ENCODE peak calls at places on chromosomes 12 and 14, in four cellular contexts. C is upper lobe of left lung, K is spleen, G is stomach. M is an unnamed sample.

GRCh38 chr14:71437870-71438269 is 494.4 kb upstream of the RGS6 start:
- DNase-seq in C (no peak), K (no peak), G (no peak), M (no peak)

GRCh38 chr14:99821519-99822165 is 28.4 kb downstream of the EML1 start:
- DNase-seq in C (peak; percentile 49), G (no peak), K (no peak), M (no peak)

GRCh38 chr12:8779862-8780261 is 42.6 kb upstream of the A2ML1 start:
- DNase-seq in G (no peak), C (no peak), K (no peak), M (no peak)

GRCh38 chr12:34402228-34402898 is 380.1 kb downstream of the ALG10 start:
- DNase-seq in C (peak; percentile 10), G (peak; percentile 17), K (peak; percentile 48), M (peak; percentile 8)

GRCh38 chr12:32419520-32419960 is 20.2 kb downstream of the FGD4 start:
- DNase-seq in G (no peak), K (no peak), C (peak; percentile 83), M (no peak)

GRCh38 chr12:55847603-55848329 is 5.0 kb upstream of the MMP19 start:
- DNase-seq in K (peak; percentile 82), C (peak; percentile 86), G (peak; percentile 66), M (no peak)

GRCh38 chr12:67937822-67938221 is 51.4 kb upstream of the IFNG-AS1 start:
- DNase-seq in K (no peak), G (no peak), C (no peak), M (no peak)

GRCh38 chr12:90299121-90299520 is 590.5 kb upstream of the ATP2B1 start:
- DNase-seq in G (no peak), K (no peak), C (no peak), M (no peak)

GRCh38 chr12:100403446-100403845 is 46.6 kb downstream of the SLC17A8 start:
- DNase-seq in K (no peak), G (no peak), C (no peak), M (no peak)

GRCh38 chr12:72699362-72699761 is 427.2 kb downstream of the TRHDE start:
- DNase-seq in K (no peak), C (no peak), G (no peak), M (no peak)

GRCh38 chr12:96103067-96103650 is 67.8 kb upstream of the LTA4H start:
- DNase-seq in C (peak; percentile 21), K (peak; percentile 78), G (no peak), M (no peak)

GRCh38 chr12:278046-278445 is 15.4 kb upstream of the SLC6A13 start:
- DNase-seq in C (no peak), G (no peak), K (no peak), M (no peak)

GRCh38 chr12:271165-271564 is 8.5 kb upstream of the SLC6A13 start:
- DNase-seq in C (no peak), K (no peak), G (no peak), M (no peak)

GRCh38 chr12:272942-273906 is 10.6 kb upstream of the SLC6A13 start:
- DNase-seq in G (no peak), C (no peak), K (no peak), M (no peak)

DNA sequence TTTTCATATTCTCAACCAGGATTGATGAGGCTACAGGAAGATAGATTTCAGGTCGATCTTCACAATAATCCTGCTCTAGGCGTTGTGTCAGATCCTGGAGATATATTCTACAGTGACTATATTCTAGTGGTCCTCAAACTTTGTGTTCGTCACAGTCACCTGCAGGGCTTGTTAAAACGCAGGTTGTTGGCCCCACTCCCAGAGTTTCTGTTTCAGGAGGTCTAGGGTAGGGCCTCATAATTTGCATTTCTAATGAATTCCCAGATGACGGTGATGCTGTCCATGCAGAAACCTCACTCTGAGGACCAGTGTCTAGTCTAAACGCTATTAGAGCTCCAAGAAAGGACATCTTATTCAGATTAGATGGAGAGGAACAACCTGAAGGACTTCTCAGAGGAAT is 13.1 kb upstream of the SLC6A13 start:
- DNase-seq in G (no peak), K (no peak), C (no peak), M (no peak)
- TF ChIP-seq POLR2AphosphoS5 in G (no peak), K (no peak), C (no peak), M (no peak)

GRCh38 chr12:25135531-25136154 is 59.3 kb downstream of the DNAI7 start:
- DNase-seq in G (no peak), K (no peak), C (no peak), M (no peak)
- TF ChIP-seq CTCF in G (no peak), K (no peak), C (no peak), M (no peak)

GRCh38 chr12:109134186-109134917 is 18.0 kb downstream of the ACACB start:
- DNase-seq in G (peak; percentile 31), K (peak; percentile 75), C (no peak), M (no peak)
- TF ChIP-seq POLR2AphosphoS5 in G (peak; percentile 27), K (no peak), C (no peak), M (peak; percentile 67)

DNA sequence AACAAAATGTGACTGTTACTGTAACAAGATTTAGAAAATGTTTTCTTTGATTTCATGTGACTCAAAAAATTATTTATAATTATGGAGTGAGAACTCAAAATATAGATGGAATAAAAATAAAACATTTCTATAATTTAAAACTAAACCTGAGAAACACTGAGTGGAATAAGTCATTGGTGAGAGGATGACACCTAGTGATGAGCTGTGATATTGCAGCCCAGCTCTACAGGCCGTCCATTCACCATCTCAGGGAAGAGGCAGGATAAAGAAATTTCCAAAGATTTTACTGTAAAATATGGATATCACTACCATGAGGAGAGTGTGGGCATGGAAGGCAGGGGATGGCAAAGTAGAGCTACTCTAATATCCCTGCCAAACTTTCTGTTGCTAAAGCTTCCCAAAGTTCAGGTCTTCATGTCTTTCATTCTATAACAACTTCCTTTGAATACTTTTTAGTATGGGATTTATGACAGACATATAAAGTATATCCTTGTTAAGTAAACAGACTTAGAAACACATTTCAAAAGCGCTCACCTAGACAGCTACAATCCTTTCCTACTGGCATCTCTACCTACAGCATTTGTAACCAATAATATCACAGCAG is 308.0 kb downstream of the ITPR2 start:
- DNase-seq in G (no peak), K (no peak), C (no peak), M (no peak)
- TF ChIP-seq CTCF in G (no peak), K (peak; percentile 68), C (peak; percentile 40), M (no peak)

GRCh38 chr12:13176257-13176656 is 20.3 kb upstream of the EMP1 start:
- DNase-seq in G (no peak), C (no peak), K (no peak), M (no peak)
- TF ChIP-seq POLR2AphosphoS5 in G (no peak), C (no peak), K (no peak), M (no peak)

DNA sequence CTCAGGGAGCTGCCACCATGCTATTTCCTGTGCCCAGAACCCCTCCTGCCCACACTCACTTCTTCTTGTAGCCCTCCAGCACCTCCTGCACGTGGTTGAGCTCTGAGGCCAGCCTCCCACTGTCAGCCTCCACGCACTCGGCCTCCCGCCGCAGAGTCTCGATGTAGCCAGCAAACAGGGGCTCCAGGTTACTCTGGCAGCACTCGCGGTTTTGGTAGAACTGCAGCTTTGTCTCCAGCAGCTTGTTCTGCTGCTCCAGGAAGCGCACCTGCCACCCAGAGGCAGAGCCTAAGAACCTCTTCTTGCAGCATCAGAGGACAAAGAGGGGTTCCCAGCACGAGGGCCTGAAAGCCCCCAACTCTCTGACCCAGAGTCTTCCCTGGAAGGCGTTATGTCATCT is 2.1 kb downstream of the KRT83 start:
- DNase-seq in K (peak; percentile 62), G (no peak), C (no peak), M (no peak)
- TF ChIP-seq CTCF in K (no peak), G (no peak), C (no peak), M (no peak)

DNA sequence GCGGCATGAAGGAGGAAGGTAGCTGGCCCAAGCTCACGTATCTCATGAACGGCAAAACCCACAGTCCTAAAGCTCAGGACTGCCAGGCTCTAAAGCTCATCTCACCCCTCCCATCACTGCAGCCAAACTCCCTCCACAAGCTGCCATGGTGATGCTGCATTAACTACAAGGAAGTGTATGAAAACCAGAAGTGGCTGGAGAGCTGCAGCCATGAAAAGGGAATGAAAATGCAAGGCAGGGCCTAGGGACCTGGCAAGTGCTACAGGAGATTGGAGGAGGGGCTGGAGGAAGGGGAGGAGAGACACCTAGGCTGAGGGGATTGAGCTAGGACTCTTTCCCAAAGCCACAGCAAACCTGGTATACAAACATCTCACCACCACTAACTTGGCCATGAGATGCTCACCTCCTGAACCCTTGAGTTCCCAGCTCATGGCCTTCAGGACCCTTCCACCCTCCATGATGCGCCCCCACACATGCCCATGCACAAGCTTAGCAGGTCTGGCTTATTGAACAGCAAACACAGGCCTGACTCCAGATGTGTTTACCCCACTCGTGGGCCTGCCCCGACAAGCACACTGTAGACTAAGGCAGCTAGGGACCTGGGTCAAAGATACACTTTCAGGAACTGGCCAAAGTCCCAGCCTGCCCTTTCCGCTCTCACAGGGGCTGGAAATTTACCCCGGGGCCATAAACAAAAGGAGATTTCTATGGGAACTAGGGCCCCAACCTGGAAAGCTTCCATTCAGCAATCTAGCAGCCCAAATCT is 42.0 kb downstream of the LTBP2 start:
- DNase-seq in K (peak; percentile 52), C (no peak), G (no peak), M (no peak)
- TF ChIP-seq POLR2AphosphoS5 in K (no peak), C (no peak), G (no peak), M (no peak)

DNA sequence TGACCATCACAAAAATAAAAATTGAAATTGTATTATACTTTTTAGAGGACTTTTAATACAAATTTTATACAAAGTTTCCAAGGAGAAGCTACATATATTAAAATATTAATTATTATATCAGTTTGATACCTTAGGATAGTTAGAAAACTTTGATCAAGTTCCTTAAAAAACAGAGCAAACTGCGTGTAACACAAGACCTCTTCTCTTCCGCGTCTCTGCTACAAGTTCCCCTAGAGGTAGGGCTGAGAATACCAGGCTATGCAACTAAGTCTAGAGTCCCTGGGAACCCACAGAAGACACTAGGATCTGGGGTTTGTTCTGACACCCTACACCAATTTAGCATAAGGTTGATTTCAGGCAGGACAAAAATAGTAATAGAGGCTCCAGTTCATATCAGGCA is 319.0 kb downstream of the FOXG1 start:
- DNase-seq in K (no peak), G (no peak), C (no peak), M (no peak)
- TF ChIP-seq CTCF in K (no peak), G (no peak), C (no peak), M (no peak)

GRCh38 chr14:75431827-75432226 is 4.0 kb downstream of the JDP2 start:
- DNase-seq in C (no peak), G (no peak), K (no peak), M (no peak)

GRCh38 chr14:75430106-75430505 is 2.3 kb downstream of the JDP2 start:
- DNase-seq in G (no peak), C (peak; percentile 75), K (no peak), M (no peak)

GRCh38 chr14:75429562-75429961 is 1.7 kb downstream of the JDP2 start:
- DNase-seq in K (no peak), C (no peak), G (no peak), M (no peak)

GRCh38 chr14:75431011-75431410 is 3.2 kb downstream of the JDP2 start:
- DNase-seq in C (no peak), G (no peak), K (no peak), M (no peak)

GRCh38 chr14:75430526-75430925 is 2.7 kb downstream of the JDP2 start:
- DNase-seq in G (peak; percentile 47), C (no peak), K (no peak), M (no peak)
- TF ChIP-seq POLR2AphosphoS5 in G (no peak), C (peak; percentile 2), K (no peak), M (peak; percentile 51)